ENCODE peak calls at places on chromosomes 1 and 21, in eight cellular contexts. One of them, this sample, is unnamed.

GRCh38 chr1:21553116-21553926 is 44.1 kb downstream of the ALPL start:
- DNase-seq in pancreas: no peak
- DNase-seq in heart left ventricle: no peak
- DNase-seq in left lung: no peak
- DNase-seq in CD8-positive, alpha-beta T cell: no peak
- DNase-seq in IMR-90: peak; percentile 89
- DNase-seq in uterus: no peak
- DNase-seq in mammary epithelial cell: peak; percentile 18
- DNase-seq in this sample: no peak

GRCh38 chr1:234768569-234769283 is 158.7 kb upstream of the IRF2BP2 start:
- DNase-seq in IMR-90: no peak
- DNase-seq in pancreas: no peak
- DNase-seq in heart left ventricle: no peak
- DNase-seq in left lung: no peak
- DNase-seq in uterus: no peak
- DNase-seq in mammary epithelial cell: no peak
- DNase-seq in CD8-positive, alpha-beta T cell: no peak
- DNase-seq in this sample: peak; percentile 35

GRCh38 chr1:181128592-181129497 is 40.3 kb downstream of the IER5 start:
- DNase-seq in left lung: peak; percentile 79
- DNase-seq in uterus: no peak
- DNase-seq in heart left ventricle: peak; percentile 59
- DNase-seq in IMR-90: no peak
- DNase-seq in pancreas: no peak
- DNase-seq in CD8-positive, alpha-beta T cell: no peak
- DNase-seq in mammary epithelial cell: no peak
- DNase-seq in this sample: peak; percentile 65

GRCh38 chr1:231626951-231627614 is 493 bp downstream of the DISC1 start:
- DNase-seq in heart left ventricle: peak; percentile 85
- DNase-seq in left lung: peak; percentile 74
- DNase-seq in pancreas: peak; percentile 70
- DNase-seq in CD8-positive, alpha-beta T cell: peak; percentile 48
- DNase-seq in uterus: peak; percentile 52
- DNase-seq in mammary epithelial cell: no peak
- DNase-seq in IMR-90: peak; percentile 43
- DNase-seq in this sample: peak; percentile 66

GRCh38 chr1:183783342-183783741 is 21.6 kb upstream of the RGL1 start:
- DNase-seq in CD8-positive, alpha-beta T cell: no peak
- DNase-seq in heart left ventricle: no peak
- DNase-seq in mammary epithelial cell: no peak
- DNase-seq in IMR-90: peak; percentile 36
- DNase-seq in pancreas: no peak
- DNase-seq in uterus: no peak
- DNase-seq in left lung: no peak
- DNase-seq in this sample: no peak

GRCh38 chr21:18760247-18760646 is 356.7 kb upstream of the TMPRSS15 start:
- DNase-seq in CD8-positive, alpha-beta T cell: no peak
- DNase-seq in mammary epithelial cell: no peak
- DNase-seq in heart left ventricle: no peak
- DNase-seq in IMR-90: no peak
- DNase-seq in pancreas: no peak
- DNase-seq in uterus: no peak
- DNase-seq in left lung: no peak
- DNase-seq in this sample: no peak

GRCh38 chr1:203031467-203031866 is 5.2 kb downstream of the PPFIA4 start:
- DNase-seq in pancreas: no peak
- DNase-seq in uterus: no peak
- DNase-seq in CD8-positive, alpha-beta T cell: no peak
- DNase-seq in heart left ventricle: no peak
- DNase-seq in left lung: no peak
- DNase-seq in mammary epithelial cell: no peak
- DNase-seq in IMR-90: no peak
- DNase-seq in this sample: no peak

GRCh38 chr21:41634858-41635257 is 126.9 kb upstream of the TMPRSS2 start:
- DNase-seq in left lung: no peak
- DNase-seq in heart left ventricle: no peak
- DNase-seq in mammary epithelial cell: peak; percentile 94
- DNase-seq in pancreas: no peak
- DNase-seq in CD8-positive, alpha-beta T cell: no peak
- DNase-seq in IMR-90: peak; percentile 89
- DNase-seq in uterus: no peak
- DNase-seq in this sample: no peak

GRCh38 chr1:43992232-43992995 is 1.0 kb downstream of the CCDC24 start:
- DNase-seq in pancreas: no peak
- DNase-seq in heart left ventricle: no peak
- DNase-seq in uterus: no peak
- DNase-seq in left lung: no peak
- DNase-seq in CD8-positive, alpha-beta T cell: no peak
- DNase-seq in mammary epithelial cell: no peak
- DNase-seq in IMR-90: no peak
- DNase-seq in this sample: no peak

GRCh38 chr1:116064616-116065015 is 46.6 kb upstream of the MAB21L3 start:
- DNase-seq in left lung: no peak
- DNase-seq in pancreas: no peak
- DNase-seq in IMR-90: no peak
- DNase-seq in heart left ventricle: no peak
- DNase-seq in CD8-positive, alpha-beta T cell: no peak
- DNase-seq in mammary epithelial cell: peak; percentile 17
- DNase-seq in uterus: no peak
- DNase-seq in this sample: no peak

GRCh38 chr1:194175251-194175650 is 988.8 kb upstream of the B3GALT2 start:
- DNase-seq in heart left ventricle: no peak
- DNase-seq in CD8-positive, alpha-beta T cell: no peak
- DNase-seq in left lung: no peak
- DNase-seq in uterus: no peak
- DNase-seq in pancreas: no peak
- DNase-seq in IMR-90: no peak
- DNase-seq in mammary epithelial cell: no peak
- DNase-seq in this sample: no peak

GRCh38 chr1:58397187-58397820 is 149.2 kb downstream of the OMA1 start:
- DNase-seq in left lung: no peak
- DNase-seq in IMR-90: peak; percentile 80
- DNase-seq in pancreas: no peak
- DNase-seq in CD8-positive, alpha-beta T cell: no peak
- DNase-seq in mammary epithelial cell: peak; percentile 51
- DNase-seq in uterus: no peak
- DNase-seq in heart left ventricle: no peak
- DNase-seq in this sample: no peak

GRCh38 chr1:65792671-65793358 is at the start of gene PDE4B:
- DNase-seq in left lung: no peak
- DNase-seq in heart left ventricle: no peak
- DNase-seq in CD8-positive, alpha-beta T cell: no peak
- DNase-seq in IMR-90: peak; percentile 40
- DNase-seq in uterus: no peak
- DNase-seq in mammary epithelial cell: no peak
- DNase-seq in pancreas: peak; percentile 37
- DNase-seq in this sample: no peak

GRCh38 chr21:44681152-44681551 is 811 bp downstream of the KRTAP12-1 start:
- DNase-seq in pancreas: no peak
- DNase-seq in uterus: no peak
- DNase-seq in left lung: no peak
- DNase-seq in CD8-positive, alpha-beta T cell: no peak
- DNase-seq in heart left ventricle: no peak
- DNase-seq in IMR-90: no peak
- DNase-seq in mammary epithelial cell: no peak
- DNase-seq in this sample: no peak

GRCh38 chr1:230972855-230973271 is 5.8 kb downstream of the TTC13 start:
- DNase-seq in IMR-90: peak; percentile 13
- DNase-seq in heart left ventricle: no peak
- DNase-seq in mammary epithelial cell: no peak
- DNase-seq in left lung: no peak
- DNase-seq in CD8-positive, alpha-beta T cell: peak; percentile 69
- DNase-seq in pancreas: no peak
- DNase-seq in uterus: no peak
- DNase-seq in this sample: no peak

GRCh38 chr1:54335396-54336056 is 70.7 kb downstream of the SSBP3 start:
- DNase-seq in left lung: peak; percentile 57
- DNase-seq in pancreas: no peak
- DNase-seq in heart left ventricle: peak; percentile 80
- DNase-seq in IMR-90: peak; percentile 95
- DNase-seq in CD8-positive, alpha-beta T cell: no peak
- DNase-seq in uterus: peak; percentile 87
- DNase-seq in mammary epithelial cell: peak; percentile 54
- DNase-seq in this sample: no peak

GRCh38 chr1:30508651-30509050 is 214.7 kb downstream of the MATN1 start:
- DNase-seq in left lung: no peak
- DNase-seq in heart left ventricle: no peak
- DNase-seq in pancreas: no peak
- DNase-seq in CD8-positive, alpha-beta T cell: no peak
- DNase-seq in uterus: no peak
- DNase-seq in IMR-90: no peak
- DNase-seq in mammary epithelial cell: no peak
- DNase-seq in this sample: no peak

GRCh38 chr1:21020151-21020550 is 156.5 kb downstream of the EIF4G3 start:
- DNase-seq in CD8-positive, alpha-beta T cell: no peak
- DNase-seq in pancreas: no peak
- DNase-seq in IMR-90: peak; percentile 21
- DNase-seq in uterus: no peak
- DNase-seq in mammary epithelial cell: no peak
- DNase-seq in heart left ventricle: no peak
- DNase-seq in left lung: no peak
- DNase-seq in this sample: no peak

GRCh38 chr1:89609339-89609725 is 23.6 kb upstream of the LRRC8C start:
- DNase-seq in heart left ventricle: no peak
- DNase-seq in IMR-90: no peak
- DNase-seq in left lung: no peak
- DNase-seq in CD8-positive, alpha-beta T cell: no peak
- DNase-seq in pancreas: no peak
- DNase-seq in mammary epithelial cell: no peak
- DNase-seq in uterus: no peak
- DNase-seq in this sample: no peak
- H3K27ac ChIP-seq in heart left ventricle: peak overlapping the region; percentile 61
- H3K27ac ChIP-seq in IMR-90: no peak overlapping the region
- H3K27ac ChIP-seq in left lung: no peak overlapping the region
- H3K27ac ChIP-seq in CD8-positive, alpha-beta T cell: peak overlapping the region; percentile 70
- H3K27ac ChIP-seq in pancreas: no peak overlapping the region
- H3K27ac ChIP-seq in mammary epithelial cell: no peak overlapping the region
- H3K27ac ChIP-seq in uterus: no peak overlapping the region
- H3K27ac ChIP-seq in this sample: no peak overlapping the region

GRCh38 chr1:39564941-39565340 is 11.6 kb downstream of the PABPC4 start:
- DNase-seq in uterus: no peak
- DNase-seq in CD8-positive, alpha-beta T cell: no peak
- DNase-seq in left lung: no peak
- DNase-seq in heart left ventricle: no peak
- DNase-seq in pancreas: no peak
- DNase-seq in IMR-90: no peak
- DNase-seq in mammary epithelial cell: no peak
- DNase-seq in this sample: no peak

GRCh38 chr1:39564340-39564739 is 12.2 kb downstream of the PABPC4 start:
- DNase-seq in left lung: no peak
- DNase-seq in pancreas: no peak
- DNase-seq in uterus: no peak
- DNase-seq in CD8-positive, alpha-beta T cell: no peak
- DNase-seq in mammary epithelial cell: no peak
- DNase-seq in IMR-90: no peak
- DNase-seq in heart left ventricle: no peak
- DNase-seq in this sample: no peak

GRCh38 chr1:39563669-39564068 is 12.9 kb downstream of the PABPC4 start:
- DNase-seq in mammary epithelial cell: no peak
- DNase-seq in left lung: no peak
- DNase-seq in pancreas: no peak
- DNase-seq in uterus: no peak
- DNase-seq in IMR-90: no peak
- DNase-seq in heart left ventricle: no peak
- DNase-seq in CD8-positive, alpha-beta T cell: no peak
- DNase-seq in this sample: no peak

GRCh38 chr1:39562886-39563285 is 13.7 kb downstream of the PABPC4 start:
- DNase-seq in IMR-90: no peak
- DNase-seq in pancreas: no peak
- DNase-seq in CD8-positive, alpha-beta T cell: no peak
- DNase-seq in heart left ventricle: no peak
- DNase-seq in mammary epithelial cell: no peak
- DNase-seq in uterus: no peak
- DNase-seq in left lung: no peak
- DNase-seq in this sample: no peak

DNA sequence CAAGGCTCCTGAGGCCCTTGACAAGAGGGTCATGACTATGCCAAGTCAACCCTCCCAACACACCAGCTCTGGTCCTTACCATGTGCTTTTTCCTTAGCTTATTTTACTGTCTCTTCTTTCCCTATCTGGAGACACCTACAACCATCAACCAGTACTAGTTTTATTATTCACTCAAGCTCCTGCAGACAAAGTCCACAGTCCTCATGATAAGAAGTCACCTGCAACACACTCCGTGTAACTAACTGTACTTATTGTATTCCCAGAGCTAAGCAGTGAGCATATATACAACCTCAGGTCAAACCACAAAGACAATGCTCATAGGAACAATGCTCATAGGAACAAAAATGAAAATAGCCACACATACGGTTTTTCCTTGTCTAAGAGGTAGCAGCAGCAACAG is 15.3 kb downstream of the PABPC4 start:
- DNase-seq in left lung: no peak
- DNase-seq in mammary epithelial cell: no peak
- DNase-seq in CD8-positive, alpha-beta T cell: no peak
- DNase-seq in heart left ventricle: no peak
- DNase-seq in pancreas: no peak
- DNase-seq in uterus: no peak
- DNase-seq in IMR-90: no peak
- DNase-seq in this sample: no peak
- H3K36me3 ChIP-seq in left lung: peaks cover 82% of the 10 kb centered on the region
- H3K36me3 ChIP-seq in mammary epithelial cell: peaks cover 54% of the 10 kb centered on the region
- H3K36me3 ChIP-seq in CD8-positive, alpha-beta T cell: peaks cover 54% of the 10 kb centered on the region
- H3K36me3 ChIP-seq in heart left ventricle: peaks cover 76% of the 10 kb centered on the region
- H3K36me3 ChIP-seq in pancreas: peaks cover 67% of the 10 kb centered on the region
- H3K36me3 ChIP-seq in uterus: no peaks in the 10 kb centered on the region
- H3K36me3 ChIP-seq in IMR-90: peaks cover 51% of the 10 kb centered on the region
- H3K36me3 ChIP-seq in this sample: peaks cover 40% of the 10 kb centered on the region

GRCh38 chr1:68313736-68314594 is 81.6 kb upstream of the WLS start:
- DNase-seq in left lung: no peak
- DNase-seq in pancreas: no peak
- DNase-seq in mammary epithelial cell: no peak
- DNase-seq in heart left ventricle: no peak
- DNase-seq in IMR-90: no peak
- DNase-seq in uterus: no peak
- DNase-seq in CD8-positive, alpha-beta T cell: no peak
- DNase-seq in this sample: no peak

GRCh38 chr1:68308034-68308433 is 75.7 kb upstream of the WLS start:
- DNase-seq in pancreas: no peak
- DNase-seq in IMR-90: no peak
- DNase-seq in uterus: no peak
- DNase-seq in mammary epithelial cell: no peak
- DNase-seq in heart left ventricle: no peak
- DNase-seq in CD8-positive, alpha-beta T cell: no peak
- DNase-seq in left lung: no peak
- DNase-seq in this sample: no peak
- H3K27ac ChIP-seq in pancreas: peak overlapping the region; percentile 77
- H3K27ac ChIP-seq in IMR-90: no peak overlapping the region
- H3K27ac ChIP-seq in uterus: no peak overlapping the region
- H3K27ac ChIP-seq in mammary epithelial cell: no peak overlapping the region
- H3K27ac ChIP-seq in heart left ventricle: no peak overlapping the region
- H3K27ac ChIP-seq in CD8-positive, alpha-beta T cell: no peak overlapping the region
- H3K27ac ChIP-seq in left lung: no peak overlapping the region
- H3K27ac ChIP-seq in this sample: no peak overlapping the region

DNA sequence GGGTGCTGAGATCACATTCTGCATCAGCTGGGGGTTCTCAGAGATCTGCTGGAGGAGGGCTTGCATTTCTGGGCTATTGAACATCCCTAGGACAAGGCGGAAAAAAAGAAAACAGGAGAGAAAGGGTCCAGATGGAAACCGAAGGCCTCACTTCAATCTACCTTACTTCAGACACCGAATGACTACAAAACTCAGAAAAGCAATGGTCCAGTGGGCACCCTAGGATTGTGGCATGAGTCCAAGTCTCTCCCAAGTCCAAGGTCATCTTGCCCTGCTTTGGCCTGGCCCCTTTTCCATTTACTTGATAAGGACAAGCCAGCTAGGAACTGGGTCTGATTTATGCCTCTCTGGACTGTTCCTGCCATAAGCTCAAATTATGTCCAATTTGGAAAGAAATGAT is 10.8 kb downstream of the UBQLN4 start:
- DNase-seq in IMR-90: no peak
- DNase-seq in left lung: no peak
- DNase-seq in heart left ventricle: no peak
- DNase-seq in mammary epithelial cell: no peak
- DNase-seq in CD8-positive, alpha-beta T cell: no peak
- DNase-seq in pancreas: no peak
- DNase-seq in uterus: no peak
- DNase-seq in this sample: no peak
- H3K36me3 ChIP-seq in IMR-90: peaks cover 30% of the 10 kb centered on the region
- H3K36me3 ChIP-seq in left lung: peaks cover 66% of the 10 kb centered on the region
- H3K36me3 ChIP-seq in heart left ventricle: peaks cover 60% of the 10 kb centered on the region
- H3K36me3 ChIP-seq in mammary epithelial cell: peaks cover 4% of the 10 kb centered on the region
- H3K36me3 ChIP-seq in CD8-positive, alpha-beta T cell: peaks cover 3% of the 10 kb centered on the region
- H3K36me3 ChIP-seq in pancreas: peaks cover 18% of the 10 kb centered on the region
- H3K36me3 ChIP-seq in uterus: no peaks in the 10 kb centered on the region
- H3K36me3 ChIP-seq in this sample: no peaks in the 10 kb centered on the region

This sample was measured in right lobe of liver.